ENCODE peak calls at places on chromosomes 16 and 17, in four cellular contexts. One of them, this sample, is unnamed.

GRCh38 chr17:6643460-6644125 is 2.7 kb downstream of the TXNDC17 start:
- DNase-seq in activated T-helper 9 cell treated with anti-CD3 and anti-CD28 coated beads, Interleukin-2, amount 50 U/mL, for 16 hours: no peak
- DNase-seq in iPS-NIHi11: no peak
- DNase-seq in CD8-positive, alpha-beta memory T cell: no peak
- DNase-seq in this sample: no peak

GRCh38 chr17:45111838-45112237 is 20.5 kb downstream of the PLCD3 start:
- DNase-seq in activated T-helper 9 cell treated with anti-CD3 and anti-CD28 coated beads, Interleukin-2, amount 50 U/mL, for 16 hours: no peak
- DNase-seq in CD8-positive, alpha-beta memory T cell: no peak
- DNase-seq in iPS-NIHi11: no peak
- DNase-seq in this sample: no peak

GRCh38 chr17:72840019-72840418 is 252.5 kb downstream of the SLC39A11 start:
- DNase-seq in iPS-NIHi11: no peak
- DNase-seq in activated T-helper 9 cell treated with anti-CD3 and anti-CD28 coated beads, Interleukin-2, amount 50 U/mL, for 16 hours: no peak
- DNase-seq in CD8-positive, alpha-beta memory T cell: no peak
- DNase-seq in this sample: no peak

GRCh38 chr16:17467923-17468540 is 2.7 kb downstream of the XYLT1 start:
- DNase-seq in iPS-NIHi11: peak; percentile 61
- DNase-seq in CD8-positive, alpha-beta memory T cell: peak; percentile 37
- DNase-seq in activated T-helper 9 cell treated with anti-CD3 and anti-CD28 coated beads, Interleukin-2, amount 50 U/mL, for 16 hours: no peak
- DNase-seq in this sample: peak; percentile 67

GRCh38 chr16:87404764-87405625 is 12.9 kb downstream of the MAP1LC3B start:
- DNase-seq in activated T-helper 9 cell treated with anti-CD3 and anti-CD28 coated beads, Interleukin-2, amount 50 U/mL, for 16 hours: no peak
- DNase-seq in CD8-positive, alpha-beta memory T cell: no peak
- DNase-seq in iPS-NIHi11: no peak
- DNase-seq in this sample: no peak

GRCh38 chr16:29729116-29729521 is 16.7 kb downstream of the C16orf54 start:
- DNase-seq in activated T-helper 9 cell treated with anti-CD3 and anti-CD28 coated beads, Interleukin-2, amount 50 U/mL, for 16 hours: no peak
- DNase-seq in iPS-NIHi11: peak; percentile 67
- DNase-seq in CD8-positive, alpha-beta memory T cell: no peak
- DNase-seq in this sample: no peak

GRCh38 chr16:88967800-88968588 is 9.0 kb downstream of the CBFA2T3 start:
- DNase-seq in CD8-positive, alpha-beta memory T cell: peak; percentile 17
- DNase-seq in activated T-helper 9 cell treated with anti-CD3 and anti-CD28 coated beads, Interleukin-2, amount 50 U/mL, for 16 hours: no peak
- DNase-seq in iPS-NIHi11: no peak
- DNase-seq in this sample: no peak

GRCh38 chr16:79618041-79618711 is 17.6 kb upstream of the MAF start:
- DNase-seq in iPS-NIHi11: no peak
- DNase-seq in activated T-helper 9 cell treated with anti-CD3 and anti-CD28 coated beads, Interleukin-2, amount 50 U/mL, for 16 hours: no peak
- DNase-seq in CD8-positive, alpha-beta memory T cell: no peak
- DNase-seq in this sample: no peak

This sample was measured in occipital lobe.